ENCODE peak calls at places on chromosomes 11 and 22, in five cellular contexts. F, E, O, S and M are unnamed samples.

GRCh38 chr11:111531687-111532364 is 8.7 kb upstream of the LAYN start:
- DNase-seq in O (peak; percentile 95), S (no peak), F (no peak), E (no peak), M (no peak)

GRCh38 chr22:22974795-22975580 is 87.4 kb downstream of the IGLL5 start:
- DNase-seq in S (no peak), E (no peak), O (no peak), F (no peak), M (no peak)

GRCh38 chr22:39490135-39490798 is 11.8 kb upstream of the MIEF1 start:
- DNase-seq in E (peak; percentile 28), F (peak; percentile 58), S (peak; percentile 78), O (peak; percentile 65), M (peak; percentile 81)

GRCh38 chr11:29657709-29658108 is 359.1 kb downstream of the KCNA4 start:
- DNase-seq in F (no peak), E (no peak), O (no peak), S (peak; percentile 20), M (no peak)

GRCh38 chr11:70270877-70271634 is 566 bp downstream of the PPFIA1 start:
- DNase-seq in F (peak; percentile 14), E (no peak), O (peak; percentile 65), S (peak; percentile 28), M (peak; percentile 69)

GRCh38 chr11:110862407-110862806 is 150.2 kb upstream of the ARHGAP20 start:
- DNase-seq in F (no peak), E (no peak), O (no peak), S (no peak), M (no peak)

GRCh38 chr11:9247863-9248262 is 17.3 kb downstream of the DENND5A start:
- DNase-seq in S (no peak), F (no peak), E (no peak), O (no peak), M (no peak)

GRCh38 chr11:77094841-77095365 is 7.7 kb upstream of the OMP start:
- DNase-seq in S (no peak), E (no peak), O (no peak), F (no peak), M (peak; percentile 49)

GRCh38 chr11:2771758-2772466 is 72.1 kb upstream of the KCNQ1OT1 start:
- DNase-seq in E (no peak), F (no peak), S (peak; percentile 12), O (no peak), M (peak; percentile 44)

GRCh38 chr11:60924110-60924905 is at the start of gene TMEM132A:
- DNase-seq in O (peak; percentile 68), F (no peak), E (no peak), S (peak; percentile 74), M (peak; percentile 81)

GRCh38 chr22:22931557-22932270 is 44.1 kb downstream of the IGLL5 start:
- DNase-seq in S (no peak), F (no peak), E (no peak), O (no peak), M (peak; percentile 26)

GRCh38 chr11:8604078-8604723 is 10.2 kb upstream of the STK33 start:
- DNase-seq in E (no peak), S (peak; percentile 32), F (no peak), O (peak; percentile 100), M (peak; percentile 72)

GRCh38 chr11:44595964-44596381 is 30.5 kb downstream of the CD82 start:
- DNase-seq in S (peak; percentile 79), O (no peak), E (no peak), F (no peak), M (no peak)

GRCh38 chr11:87137711-87138110 is 100.0 kb downstream of the TMEM135 start:
- DNase-seq in S (no peak), F (no peak), O (peak; percentile 64), E (no peak), M (no peak)

GRCh38 chr11:84720706-84721402 is 906.3 kb downstream of the DLG2 start:
- DNase-seq in S (peak; percentile 22), O (no peak), E (no peak), F (no peak), M (peak; percentile 38)

GRCh38 chr11:130866831-130867230 is 49.4 kb downstream of the SNX19 start:
- DNase-seq in S (no peak), O (no peak), F (no peak), E (no peak), M (no peak)

GRCh38 chr22:50247748-50248147 is 2.9 kb upstream of the TUBGCP6 start:
- DNase-seq in F (peak; percentile 40), O (peak; percentile 61), S (no peak), E (no peak), M (peak; percentile 80)

GRCh38 chr11:27075192-27075591 is 34.6 kb downstream of the BBOX1 start:
- DNase-seq in S (no peak), E (no peak), O (peak; percentile 82), F (no peak), M (no peak)

GRCh38 chr11:590997-591396 is 14.7 kb downstream of the PHRF1 start:
- DNase-seq in O (no peak), E (no peak), F (no peak), S (no peak), M (no peak)
- H3K36me3 ChIP-seq in O (peaks cover 66% of the 10 kb centered on the region), E (peaks cover 35% of the 10 kb centered on the region), F (peaks cover 62% of the 10 kb centered on the region), S (peaks cover 97% of the 10 kb centered on the region), M (peaks cover 5% of the 10 kb centered on the region)

GRCh38 chr22:46678785-46679700 is 58.9 kb downstream of the GRAMD4 start:
- DNase-seq in O (peak; percentile 71), F (no peak), S (no peak), E (no peak), M (no peak)
- H3K4me1 ChIP-seq in O (peaks cover 14% of the 10 kb centered on the region), F (peaks cover 17% of the 10 kb centered on the region), S (peaks cover 75% of the 10 kb centered on the region), E (peaks cover 3% of the 10 kb centered on the region), M (peaks cover 7% of the 10 kb centered on the region)

DNA sequence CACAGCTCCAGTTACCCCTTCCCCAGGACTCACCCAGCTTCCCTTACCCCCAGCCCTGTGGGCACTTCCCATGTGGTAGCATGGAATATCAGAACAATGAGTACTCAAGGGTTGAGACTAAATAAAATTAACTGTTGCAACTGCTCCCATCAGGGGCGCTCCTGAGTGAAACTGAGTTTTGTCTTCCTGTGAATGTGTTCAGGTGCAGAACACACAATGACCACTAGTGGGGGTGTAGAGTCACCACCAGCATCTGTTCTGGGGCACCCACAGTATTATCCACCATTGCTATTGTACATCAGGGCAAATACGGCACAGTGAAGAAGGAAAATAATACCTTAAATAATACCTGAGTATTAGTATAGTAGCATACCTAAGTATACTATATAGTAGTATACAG is 689.7 kb downstream of the TBC1D22A start:
- DNase-seq in S (no peak), O (no peak), F (no peak), E (no peak), M (peak; percentile 36)
- TF ChIP-seq CTCF in S (peak; percentile 38), O (no peak), F (no peak), E (peak; percentile 47), M (no peak)

GRCh38 chr22:36323182-36323854 is 64.4 kb downstream of the MYH9 start:
- DNase-seq in F (no peak), O (peak; percentile 71), S (peak; percentile 73), E (no peak), M (peak; percentile 57)
- H3K36me3 ChIP-seq in F (peaks cover 88% of the 10 kb centered on the region), O (peaks cover 91% of the 10 kb centered on the region), S (peaks cover 89% of the 10 kb centered on the region), E (peaks cover 65% of the 10 kb centered on the region), M (peaks cover 17% of the 10 kb centered on the region)

GRCh38 chr22:45429921-45430775 is 16.7 kb downstream of the RIBC2 start:
- DNase-seq in F (no peak), E (no peak), O (no peak), S (no peak), M (no peak)

GRCh38 chr22:45430871-45431270 is 17.4 kb downstream of the RIBC2 start:
- DNase-seq in O (no peak), F (no peak), S (no peak), E (no peak), M (no peak)

GRCh38 chr22:45427114-45427513 is 13.6 kb downstream of the RIBC2 start:
- DNase-seq in F (no peak), E (no peak), O (no peak), S (no peak), M (no peak)

GRCh38 chr22:45429424-45429823 is 15.9 kb downstream of the RIBC2 start:
- DNase-seq in F (no peak), S (no peak), E (no peak), O (no peak), M (no peak)

DNA sequence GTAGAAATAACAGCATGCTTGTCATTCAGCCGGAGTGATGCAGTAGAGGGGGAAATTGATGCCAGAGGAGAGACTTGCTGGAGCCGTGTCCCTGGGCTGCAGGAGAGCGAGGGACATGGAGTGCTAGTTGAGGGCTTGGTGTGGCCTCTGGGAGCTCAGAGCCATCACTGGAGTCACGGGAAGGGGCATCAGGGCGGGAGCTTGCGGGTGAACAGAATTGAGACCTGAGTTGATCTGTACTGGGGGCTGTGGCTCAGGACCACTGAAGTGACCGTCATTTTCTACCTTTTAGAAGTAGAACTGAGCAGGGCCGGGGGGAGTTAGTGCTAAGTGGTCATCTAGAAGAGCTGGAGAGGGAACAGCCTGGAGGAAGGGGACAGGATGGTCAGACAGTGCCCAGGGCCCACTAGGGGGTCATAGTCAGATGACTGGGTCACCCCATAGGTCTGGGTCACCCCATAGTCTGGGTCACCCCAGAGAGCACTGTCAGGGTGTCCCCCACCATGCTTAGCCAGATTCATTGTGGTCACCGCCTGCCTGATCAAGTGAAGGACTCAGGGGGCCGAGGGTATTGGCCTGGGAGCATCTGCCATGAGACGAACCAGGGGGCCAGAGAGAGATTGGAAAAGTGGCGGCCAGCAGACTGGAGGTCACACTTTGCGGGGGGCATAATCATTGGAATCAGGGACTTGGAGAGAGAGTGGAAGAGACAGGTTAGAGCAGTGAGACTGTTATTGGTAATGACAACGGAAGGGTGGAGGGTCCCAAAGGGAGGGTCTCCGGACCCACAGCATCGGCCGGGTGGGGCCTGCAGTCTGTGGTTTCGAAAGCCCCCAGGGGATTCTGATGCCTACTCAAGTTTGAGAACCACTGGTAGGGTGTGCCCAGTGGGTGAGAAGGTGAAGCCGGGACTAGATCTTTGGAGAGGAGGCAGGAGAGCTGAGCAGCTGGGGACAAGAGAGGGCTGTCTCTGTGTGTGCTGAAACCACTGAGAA is 15.2 kb downstream of the RIBC2 start:
- DNase-seq in F (no peak), S (no peak), O (no peak), E (no peak), M (no peak)
- H3K4me1 ChIP-seq in F (no peaks in the 10 kb centered on the region), S (no peaks in the 10 kb centered on the region), O (no peaks in the 10 kb centered on the region), E (peaks cover 3% of the 10 kb centered on the region), M (no peaks in the 10 kb centered on the region)

GRCh38 chr22:38118182-38118581 is 7.7 kb upstream of the BAIAP2L2 start:
- DNase-seq in S (no peak), F (no peak), O (no peak), E (no peak), M (no peak)
- TF ChIP-seq CTCF in S (no peak), F (no peak), O (no peak), E (no peak), M (no peak)

GRCh38 chr22:20571531-20572007 is 64.2 kb downstream of the MED15 start:
- DNase-seq in E (no peak), S (peak; percentile 37), O (no peak), F (peak; percentile 38), M (peak; percentile 59)
- H3K36me3 ChIP-seq in E (peaks cover 56% of the 10 kb centered on the region), S (peaks cover 84% of the 10 kb centered on the region), O (peaks cover 70% of the 10 kb centered on the region), F (peaks cover 54% of the 10 kb centered on the region), M (peaks cover 9% of the 10 kb centered on the region)

GRCh38 chr22:30248484-30248883 is 1.9 kb upstream of the LIF start:
- DNase-seq in E (no peak), S (no peak), F (no peak), O (no peak), M (no peak)

GRCh38 chr22:30251661-30252226 is 5.2 kb upstream of the LIF start:
- DNase-seq in S (peak; percentile 45), F (no peak), E (no peak), O (peak; percentile 82), M (no peak)

GRCh38 chr22:30249049-30250038 is 2.8 kb upstream of the LIF start:
- DNase-seq in O (no peak), E (no peak), F (no peak), S (peak; percentile 74), M (peak; percentile 65)

GRCh38 chr22:30250713-30251267 is 4.2 kb upstream of the LIF start:
- DNase-seq in S (no peak), E (no peak), O (peak; percentile 86), F (no peak), M (no peak)

GRCh38 chr22:30250039-30250565 is 3.5 kb upstream of the LIF start:
- DNase-seq in S (no peak), O (no peak), F (no peak), E (no peak), M (no peak)
- H3K4me1 ChIP-seq in S (peaks cover 44% of the 10 kb centered on the region), O (peaks cover 55% of the 10 kb centered on the region), F (peaks cover 24% of the 10 kb centered on the region), E (peaks cover 32% of the 10 kb centered on the region), M (peaks cover 53% of the 10 kb centered on the region)